ENCODE peak calls at places on chromosomes 11 and 22, in five cellular contexts. Z is body of pancreas, U is mammary epithelial cell, Y is A549, J is cardiac fibroblast. F is an unnamed sample.
A peak's percentile ranks its signal among the peaks of the same experiment; 100 is the strongest.

GRCh38 chr11:68216171-68216938 is 3.3 kb upstream of the KMT5B start:
- DNase-seq in Y (no peak), Z (peak; percentile 55), U (no peak), J (no peak), F (no peak)

GRCh38 chr22:30979932-30980331 is 10.9 kb downstream of the TUG1 start:
- DNase-seq in U (no peak), Y (no peak), Z (no peak), J (no peak), F (no peak)

GRCh38 chr11:1705121-1706052 is 8.4 kb downstream of the KRTAP5-6 start:
- DNase-seq in Y (no peak), J (no peak), U (peak; percentile 55), Z (no peak), F (peak; percentile 32)

GRCh38 chr11:10930224-10930960 is 72.5 kb upstream of the ZBED5 start:
- DNase-seq in J (peak; percentile 34), U (peak; percentile 39), Z (no peak), Y (no peak), F (no peak)

GRCh38 chr22:42856865-42857704 is at the start of gene ARFGAP3:
- DNase-seq in U (peak; percentile 90), J (peak; percentile 96), Y (peak; percentile 90), Z (peak; percentile 93), F (peak; percentile 74)

GRCh38 chr22:29994027-29994715 is 86.1 kb upstream of the HORMAD2 start:
- DNase-seq in Z (no peak), Y (peak; percentile 65), U (peak; percentile 89), J (peak; percentile 22), F (peak; percentile 95)

GRCh38 chr22:30187726-30188407 is 58.7 kb downstream of the LIF start:
- DNase-seq in J (peak; percentile 69), Y (no peak), Z (no peak), U (no peak), F (no peak)

GRCh38 chr11:42175203-42175602 is 715.8 kb upstream of the LRRC4C start:
- DNase-seq in Y (no peak), U (peak; percentile 75), J (peak; percentile 70), Z (no peak), F (peak; percentile 29)

GRCh38 chr11:71309181-71309580 is 56.8 kb upstream of the SHANK2 start:
- DNase-seq in Y (no peak), Z (no peak), U (no peak), J (no peak), F (no peak)

GRCh38 chr11:86456075-86456939 is 81.6 kb downstream of the CCDC81 start:
- DNase-seq in J (peak; percentile 88), Y (peak; percentile 84), U (peak; percentile 64), Z (peak; percentile 85), F (peak; percentile 68)

GRCh38 chr11:126474888-126475626 is 119.6 kb downstream of the ST3GAL4 start:
- DNase-seq in Z (no peak), U (no peak), Y (no peak), J (peak; percentile 8), F (no peak)

GRCh38 chr22:32475428-32476010 is 908 bp downstream of the FBXO7 start:
- DNase-seq in Y (peak; percentile 33), Z (peak; percentile 32), J (peak; percentile 52), U (no peak), F (peak; percentile 61)

GRCh38 chr11:10792385-10793068 is 16.2 kb downstream of the EIF4G2 start:
- DNase-seq in Y (peak; percentile 86), J (peak; percentile 77), U (peak; percentile 59), Z (peak; percentile 87), F (peak; percentile 58)

GRCh38 chr11:66293352-66293751 is 1.7 kb downstream of the TMEM151A start:
- DNase-seq in J (no peak), Z (no peak), Y (no peak), U (no peak), F (no peak)

GRCh38 chr11:66290332-66290629 is 1.3 kb upstream of the YIF1A start:
- DNase-seq in Y (no peak), U (no peak), J (no peak), Z (no peak), F (no peak)

GRCh38 chr11:66291303-66291705 is 390 bp upstream of the TMEM151A start:
- DNase-seq in Y (no peak), U (no peak), Z (no peak), J (no peak), F (no peak)

GRCh38 chr11:66292543-66293332 is 1.0 kb downstream of the TMEM151A start:
- DNase-seq in U (no peak), Y (no peak), Z (no peak), J (no peak), F (no peak)

GRCh38 chr11:66291706-66292542 is at the start of gene TMEM151A:
- DNase-seq in Y (no peak), Z (no peak), J (no peak), U (no peak), F (no peak)
- H3K4me3 ChIP-seq in Y (peak within 1 kb of the TSS; percentile 65), Z (peak within 1 kb of the TSS; percentile 31), J (no peak within 1 kb of the TSS), U (peak within 1 kb of the TSS; percentile 37), F (peak within 1 kb of the TSS; percentile 29)

DNA sequence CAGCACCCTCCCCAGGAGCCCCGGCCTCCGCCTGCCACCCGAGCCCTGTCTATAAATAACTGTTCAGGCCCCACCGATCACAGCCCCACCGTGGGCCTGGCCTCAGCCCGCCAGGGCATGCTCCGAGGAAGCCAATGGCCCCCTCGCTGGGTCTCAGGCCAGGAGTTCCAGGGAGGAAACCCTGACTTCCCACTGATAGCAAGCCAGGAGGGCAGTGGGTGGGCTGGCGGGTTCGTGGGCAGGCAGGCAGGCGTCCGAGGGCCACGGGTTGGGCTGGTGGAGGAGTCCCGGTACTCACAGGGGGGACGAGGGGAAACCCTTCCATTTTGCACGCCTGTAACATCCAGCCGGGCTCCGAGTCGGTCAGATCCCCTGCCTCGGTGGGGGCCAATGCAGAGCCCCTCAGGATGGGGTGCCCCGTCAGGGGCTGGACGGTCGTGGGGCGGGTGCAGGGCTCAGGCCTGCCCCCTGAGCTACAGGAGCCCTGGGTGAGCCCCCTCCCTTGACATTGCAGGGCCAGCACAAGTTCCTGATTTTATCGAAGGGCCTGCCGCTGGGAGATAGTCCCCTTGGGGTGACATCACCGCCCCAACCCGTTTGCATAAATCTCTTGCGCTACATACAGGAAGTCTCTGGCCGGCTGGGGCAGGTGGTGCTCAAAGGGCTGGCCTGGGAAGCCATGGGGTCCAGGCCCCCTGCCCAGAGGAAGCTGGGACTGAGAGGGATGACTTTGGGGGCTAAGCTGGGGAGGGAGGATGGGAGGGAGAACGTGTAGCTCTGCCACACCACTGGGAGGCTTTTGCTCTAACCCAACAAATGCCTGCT is at the start of gene SPI1:
- DNase-seq in Z (peak; percentile 76), U (no peak), Y (no peak), J (no peak), F (no peak)
- H3K4me3 ChIP-seq in Z (no peak within 1 kb of the TSS), U (no peak within 1 kb of the TSS), Y (no peak within 1 kb of the TSS), J (no peak within 1 kb of the TSS), F (no peak within 1 kb of the TSS)

GRCh38 chr11:46332568-46333128 is 14.6 kb upstream of the DGKZ start:
- DNase-seq in Z (no peak), Y (no peak), U (no peak), J (no peak), F (no peak)
- H3K4me3 ChIP-seq in Z (no peak overlapping the region), Y (peak overlapping the region; percentile 28), U (peak overlapping the region; percentile 28), J (peak overlapping the region; percentile 22), F (peak overlapping the region; percentile 1)

GRCh38 chr11:117910941-117911630 is 18.1 kb downstream of the TMPRSS13 start:
- DNase-seq in J (no peak), Y (no peak), U (no peak), Z (no peak), F (no peak)
- H3K4me3 ChIP-seq in J (no peak overlapping the region), Y (no peak overlapping the region), U (no peak overlapping the region), Z (no peak overlapping the region), F (no peak overlapping the region)

GRCh38 chr22:36914383-36914752 is 940 bp downstream of the CSF2RB start:
- DNase-seq in Z (no peak), Y (no peak), J (no peak), U (no peak), F (no peak)

GRCh38 chr22:36911887-36912661 is 1.4 kb upstream of the CSF2RB start:
- DNase-seq in U (no peak), Z (no peak), J (peak; percentile 9), Y (no peak), F (no peak)

GRCh38 chr22:36912694-36913430 is 566 bp upstream of the CSF2RB start:
- DNase-seq in U (no peak), J (no peak), Z (peak; percentile 31), Y (no peak), F (no peak)

GRCh38 chr22:36916034-36916433 is 2.6 kb downstream of the CSF2RB start:
- DNase-seq in J (no peak), Y (no peak), Z (no peak), U (no peak), F (no peak)

GRCh38 chr22:36913431-36914382 is at the start of gene CSF2RB:
- DNase-seq in Y (no peak), U (no peak), Z (peak; percentile 63), J (peak; percentile 15), F (no peak)
- H3K4me3 ChIP-seq in Y (no peak within 1 kb of the TSS), U (no peak within 1 kb of the TSS), Z (no peak within 1 kb of the TSS), J (no peak within 1 kb of the TSS), F (no peak within 1 kb of the TSS)

GRCh38 chr11:117606807-117607206 is 190.2 kb downstream of the DSCAML1 start:
- DNase-seq in Z (no peak), U (no peak), Y (no peak), J (no peak), F (no peak)

GRCh38 chr11:117607449-117607848 is 189.6 kb downstream of the DSCAML1 start:
- DNase-seq in Z (no peak), Y (no peak), U (no peak), J (no peak), F (no peak)

GRCh38 chr11:117605331-117605730 is 191.7 kb downstream of the DSCAML1 start:
- DNase-seq in J (no peak), U (no peak), Y (no peak), Z (no peak), F (no peak)

GRCh38 chr11:117604349-117604995 is 192.5 kb downstream of the DSCAML1 start:
- DNase-seq in J (no peak), Z (peak; percentile 14), Y (no peak), U (no peak), F (no peak)

GRCh38 chr11:117606211-117606610 is 190.8 kb downstream of the DSCAML1 start:
- DNase-seq in J (no peak), Z (no peak), Y (no peak), U (no peak), F (no peak)
- H3K4me3 ChIP-seq in J (no peak overlapping the region), Z (no peak overlapping the region), Y (no peak overlapping the region), U (no peak overlapping the region), F (no peak overlapping the region)

GRCh38 chr11:4479676-4480075 is 2.8 kb upstream of the OR52K1 start:
- DNase-seq in J (no peak), Y (no peak), U (peak; percentile 35), Z (no peak), F (peak; percentile 65)
- H3K4me3 ChIP-seq in J (no peak overlapping the region), Y (no peak overlapping the region), U (no peak overlapping the region), Z (no peak overlapping the region), F (no peak overlapping the region)